ENCODE peak calls at places on chromosomes 4 and X, in eight cellular contexts. U is heart right ventricle, L is tibial nerve, O is left ventricle myocardium inferior, N is suprapubic skin, B is SK-N-SH, D is endodermal cell, J is WERI-Rb-1. H is an unnamed sample.
A peak's percentile ranks its signal among the peaks of the same experiment; 100 is the strongest.

GRCh38 chrX:20412871-20413486 is 146.3 kb upstream of the RPS6KA3 start:
- DNase-seq in U (peak; percentile 5), L (no peak), O (peak; percentile 15), N (peak; percentile 60), B (no peak), D (no peak), J (no peak), H (peak; percentile 64)

GRCh38 chr4:102411416-102411815 is 66.1 kb upstream of the SLC39A8 start:
- DNase-seq in U (no peak), L (no peak), O (no peak), N (no peak), B (no peak), D (no peak), J (no peak), H (no peak)

GRCh38 chr4:164716901-164717300 is 37.0 kb upstream of the SMIM31 start:
- DNase-seq in U (no peak), L (no peak), O (no peak), N (no peak), B (no peak), D (peak; percentile 57), J (no peak), H (no peak)

GRCh38 chr4:125322363-125322730 is 7.6 kb downstream of the FAT4 start:
- DNase-seq in U (peak; percentile 32), L (no peak), O (no peak), N (no peak), B (no peak), D (no peak), J (no peak), H (no peak)

GRCh38 chr4:120318447-120318846 is 251.8 kb upstream of the MAD2L1 start:
- DNase-seq in U (no peak), L (no peak), O (no peak), N (no peak), B (no peak), D (no peak), J (no peak), H (no peak)

GRCh38 chr4:183014361-183015084 is 84.5 kb upstream of the WWC2 start:
- DNase-seq in U (no peak), L (no peak), O (peak; percentile 35), N (no peak), B (no peak), D (no peak), J (no peak), H (no peak)

GRCh38 chrX:154541589-154541895 is 5.1 kb downstream of the G6PD start:
- DNase-seq in U (no peak), L (no peak), O (no peak), N (no peak), B (no peak), D (no peak), J (no peak), H (no peak)

GRCh38 chr4:176584031-176584430 is 208.7 kb downstream of the VEGFC start:
- DNase-seq in U (no peak), L (no peak), O (no peak), N (no peak), B (no peak), D (no peak), J (no peak), H (no peak)

GRCh38 chr4:98905834-98906233 is 23.1 kb downstream of the EIF4E start:
- DNase-seq in U (no peak), L (no peak), O (no peak), N (no peak), B (no peak), D (no peak), J (no peak), H (no peak)

GRCh38 chr4:90419124-90419711 is 292.0 kb downstream of the CCSER1 start:
- DNase-seq in U (no peak), L (no peak), O (no peak), N (no peak), B (peak; percentile 52), D (no peak), J (no peak), H (no peak)

GRCh38 chr4:21554510-21554909 is 394.1 kb downstream of the KCNIP4 start:
- DNase-seq in U (no peak), L (no peak), O (no peak), N (no peak), B (peak; percentile 30), D (no peak), J (no peak), H (no peak)

GRCh38 chr4:4524364-4524763 is 17.5 kb downstream of the STX18 start:
- DNase-seq in U (no peak), L (no peak), O (no peak), N (no peak), B (no peak), D (peak; percentile 78), J (no peak), H (no peak)

GRCh38 chr4:85650908-85651307 is 176.0 kb downstream of the ARHGAP24 start:
- DNase-seq in U (no peak), L (no peak), O (no peak), N (no peak), B (no peak), D (no peak), J (no peak), H (no peak)

GRCh38 chrX:111100191-111100590 is 4.2 kb downstream of the PAK3 start:
- DNase-seq in U (no peak), L (no peak), O (no peak), N (no peak), B (peak; percentile 69), D (peak; percentile 86), J (peak; percentile 26), H (no peak)

GRCh38 chrX:40176256-40176978 is 78.7 kb upstream of the BCOR start:
- DNase-seq in U (peak; percentile 77), L (no peak), O (peak; percentile 76), N (peak; percentile 76), B (peak; percentile 74), D (peak; percentile 84), J (peak; percentile 57), H (peak; percentile 84)

GRCh38 chr4:126168484-126168883 is 853.7 kb downstream of the FAT4 start:
- DNase-seq in U (no peak), L (no peak), O (no peak), N (no peak), B (no peak), D (no peak), J (no peak), H (no peak)

GRCh38 chr4:70994387-70995099 is 1.1 kb downstream of the DCK start:
- DNase-seq in U (no peak), L (no peak), O (no peak), N (no peak), B (no peak), D (no peak), J (no peak), H (no peak)

GRCh38 chr4:113560579-113560978 is 201.0 kb downstream of the CAMK2D start:
- DNase-seq in U (no peak), L (no peak), O (no peak), N (no peak), B (no peak), D (no peak), J (no peak), H (no peak)

GRCh38 chrX:152833378-152833777 is 2.5 kb downstream of the NSDHL start:
- DNase-seq in U (no peak), L (no peak), O (no peak), N (no peak), B (no peak), D (no peak), J (no peak), H (no peak)

GRCh38 chr4:80136238-80136637 is 61.1 kb upstream of the PRDM8 start:
- DNase-seq in U (no peak), L (no peak), O (no peak), N (no peak), B (no peak), D (no peak), J (no peak), H (no peak)

GRCh38 chr4:165312506-165312905 is 15.0 kb upstream of the MSMO1 start:
- DNase-seq in U (no peak), L (no peak), O (no peak), N (no peak), B (no peak), D (no peak), J (no peak), H (no peak)

GRCh38 chrX:115023811-115024210 is 6.4 kb upstream of the IL13RA2 start:
- DNase-seq in U (no peak), L (no peak), O (no peak), N (no peak), B (no peak), D (no peak), J (no peak), H (no peak)

GRCh38 chrX:47706575-47706974 is 47.6 kb upstream of the UXT start:
- DNase-seq in U (no peak), L (no peak), O (no peak), N (no peak), B (no peak), D (no peak), J (no peak), H (no peak)

GRCh38 chr4:127307996-127308395 is 324.8 kb upstream of the INTU start:
- DNase-seq in U (no peak), L (no peak), O (no peak), N (no peak), B (no peak), D (no peak), J (no peak), H (no peak)

GRCh38 chrX:153443476-153444332 is 2.2 kb downstream of the TREX2 start:
- DNase-seq in U (no peak), L (no peak), O (no peak), N (no peak), B (no peak), D (no peak), J (peak; percentile 62), H (no peak)

GRCh38 chr4:111556141-111556781 is 589.0 kb upstream of the FAM241A start:
- DNase-seq in U (no peak), L (no peak), O (no peak), N (no peak), B (no peak), D (no peak), J (no peak), H (no peak)
- TF ChIP-seq CTCF in U (no peak), L (no peak), O (no peak), N (no peak), B (no peak), D (no peak), J (no peak), H (no peak)

DNA sequence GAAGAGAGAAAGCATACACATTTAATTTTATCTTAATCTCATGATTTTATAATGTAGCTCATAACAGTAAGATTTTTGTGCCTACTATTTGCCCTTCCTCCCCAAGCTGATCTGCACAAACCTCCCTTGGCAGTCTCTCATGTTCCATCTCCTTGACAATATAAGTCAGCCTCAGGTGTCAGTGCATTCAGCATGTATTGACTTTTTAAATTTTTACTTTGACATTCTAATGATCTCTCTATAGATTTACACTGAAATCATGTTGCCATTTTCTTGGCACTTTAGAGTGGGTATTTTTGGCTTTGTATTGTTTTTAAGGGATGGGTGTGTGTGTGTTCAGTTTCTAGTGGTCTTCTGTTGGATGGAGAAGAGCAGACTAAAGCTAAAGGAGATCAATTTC is 505.3 kb upstream of the CPEB2 start:
- DNase-seq in U (no peak), L (no peak), O (no peak), N (no peak), B (no peak), D (no peak), J (no peak), H (no peak)
- H3K27me3 ChIP-seq in U (no peaks in the 10 kb centered on the region), L (no peaks in the 10 kb centered on the region), O (no peaks in the 10 kb centered on the region), N (no peaks in the 10 kb centered on the region), B (no peaks in the 10 kb centered on the region), D (no peaks in the 10 kb centered on the region), J (no peaks in the 10 kb centered on the region), H (no peaks in the 10 kb centered on the region)

GRCh38 chr4:1200425-1201035 is 28.1 kb upstream of the SPON2 start:
- DNase-seq in U (peak; percentile 38), L (peak; percentile 17), O (peak; percentile 67), N (peak; percentile 78), B (peak; percentile 61), D (peak; percentile 36), J (peak; percentile 57), H (peak; percentile 65)
- H3K4me3 ChIP-seq in U (peak overlapping the region; percentile 42), L (peak overlapping the region; percentile 31), O (peak overlapping the region; percentile 43), N (peak overlapping the region; percentile 27), B (no peak overlapping the region), D (no peak overlapping the region), J (no peak overlapping the region), H (peak overlapping the region; percentile 1)

GRCh38 chrX:13750204-13750603 is 15.7 kb downstream of the OFD1 start:
- DNase-seq in U (no peak), L (no peak), O (no peak), N (no peak), B (peak; percentile 36), D (no peak), J (no peak), H (no peak)
- TF ChIP-seq CTCF in U (peak; percentile 61), L (peak; percentile 53), O (peak; percentile 62), N (peak; percentile 1), B (peak; percentile 71), D (peak; percentile 77), J (peak; percentile 50), H (peak; percentile 60)